ENCODE peak calls at places on chromosomes 5 and 9, in seven cellular contexts. L is neural progenitor cell, F is AG08396, W is tibial artery, Q is astrocyte of the spinal cord, P is osteocyte, T is C1 segment of cervical spinal cord. M is an unnamed sample.

GRCh38 chr9:108041551-108041950 is 552.0 kb upstream of the KLF4 start:
- DNase-seq in F (peak), P (no peak), W (no peak), Q (peak), L (no peak), T (no peak), M (no peak)

GRCh38 chr9:107983762-107984161 is 494.2 kb upstream of the KLF4 start:
- DNase-seq in Q (no peak), F (no peak), L (no peak), T (no peak), P (no peak), W (no peak), M (no peak)

GRCh38 chr5:66642538-66642937 is 46.3 kb downstream of the MAST4 start:
- DNase-seq in T (no peak), W (no peak), L (no peak), F (no peak), Q (no peak), P (no peak), M (no peak)

GRCh38 chr9:38036359-38037084 is 32.5 kb downstream of the SHB start:
- DNase-seq in W (peak), L (no peak), P (no peak), F (peak), Q (peak), T (no peak), M (no peak)

GRCh38 chr5:75509956-75510355 is 1.5 kb downstream of the CERT1 start:
- DNase-seq in F (peak), W (peak), P (no peak), T (no peak), Q (peak), L (peak), M (no peak)

GRCh38 chr9:83274787-83275186 is 211.8 kb upstream of the RASEF start:
- DNase-seq in F (no peak), P (no peak), L (no peak), W (no peak), T (no peak), Q (no peak), M (no peak)

GRCh38 chr5:36152324-36153298 is 700 bp downstream of the SKP2 start:
- DNase-seq in T (no peak), W (no peak), Q (no peak), F (peak), L (peak), P (no peak), M (no peak)

GRCh38 chr9:113543286-113544000 is 79.9 kb downstream of the RGS3 start:
- DNase-seq in F (no peak), Q (no peak), T (no peak), L (no peak), W (peak), P (no peak), M (no peak)

GRCh38 chr5:33774323-33774722 is 117.5 kb downstream of the ADAMTS12 start:
- DNase-seq in W (no peak), F (no peak), P (no peak), L (no peak), Q (no peak), T (no peak), M (no peak)

GRCh38 chr5:140713562-140714094 is 13.4 kb downstream of the ZMAT2 start:
- DNase-seq in F (no peak), P (no peak), L (no peak), W (no peak), T (no peak), Q (no peak), M (no peak)

GRCh38 chr5:40447438-40447837 is 232.3 kb upstream of the PTGER4 start:
- DNase-seq in Q (peak), L (no peak), F (no peak), W (no peak), T (no peak), P (no peak), M (no peak)

GRCh38 chr5:54996476-54996875 is 11.1 kb upstream of the ESM1 start:
- DNase-seq in F (no peak), P (no peak), T (no peak), L (no peak), Q (peak), W (no peak), M (no peak)

GRCh38 chr5:14108170-14108996 is 34.8 kb upstream of the TRIO start:
- DNase-seq in P (peak), W (peak), Q (peak), T (no peak), F (peak), L (peak), M (peak)

GRCh38 chr5:69522035-69522434 is 29.4 kb downstream of the OCLN start:
- DNase-seq in P (no peak), F (no peak), T (no peak), Q (no peak), L (no peak), W (no peak), M (no peak)

GRCh38 chr9:36319183-36319582 is 60.9 kb upstream of the GNE start:
- DNase-seq in W (no peak), Q (no peak), P (no peak), L (no peak), F (no peak), T (no peak), M (no peak)

GRCh38 chr9:13013976-13014375 is 239.2 kb downstream of the LURAP1L start:
- DNase-seq in Q (peak), L (no peak), P (no peak), F (no peak), T (no peak), W (no peak), M (no peak)

GRCh38 chr5:36688722-36689121 is 82.3 kb downstream of the SLC1A3 start:
- DNase-seq in Q (no peak), T (no peak), L (peak), P (no peak), W (no peak), F (no peak), M (no peak)

GRCh38 chr9:117354252-117354847 is 60.5 kb downstream of the ASTN2 start:
- DNase-seq in F (no peak), T (no peak), P (no peak), L (no peak), W (no peak), Q (no peak), M (no peak)

GRCh38 chr5:32230356-32231099 is 56.4 kb upstream of the GOLPH3 start:
- DNase-seq in W (no peak), Q (no peak), F (no peak), T (no peak), P (no peak), L (no peak), M (peak)

GRCh38 chr5:142388696-142389095 is 63.9 kb upstream of the SPRY4 start:
- DNase-seq in T (no peak), P (no peak), Q (no peak), F (no peak), W (no peak), L (no peak), M (no peak)

GRCh38 chr9:38621434-38622082 is 1.2 kb upstream of the ANKRD18A start:
- DNase-seq in F (no peak), L (peak), P (no peak), W (no peak), Q (peak), T (no peak), M (no peak)

GRCh38 chr9:65426231-65426630 is 141.2 kb upstream of the FOXD4L5 start:
- DNase-seq in W (no peak), L (no peak), F (no peak), Q (no peak), P (no peak), T (no peak), M (no peak)

GRCh38 chr5:135578685-135579341 is at the start of gene CXCL14:
- DNase-seq in Q (peak), T (no peak), P (no peak), W (peak), F (peak), L (peak), M (no peak)

GRCh38 chr9:88583901-88584596 is 49.1 kb downstream of the NXNL2 start:
- DNase-seq in P (no peak), T (no peak), L (peak), W (no peak), Q (peak), F (peak), M (no peak)

GRCh38 chr5:77638763-77639451 is 394 bp upstream of the OTP start:
- DNase-seq in W (no peak), P (no peak), F (no peak), T (no peak), Q (no peak), L (peak), M (no peak)